ENCODE peak calls at places on chromosomes 6 and 20, in four cellular contexts. G, R, D and B are unnamed samples.

GRCh38 chr20:63837134-63837429 is 6.0 kb upstream of the ZBTB46 start:
- DNase-seq in G (no peak), D (no peak), R (no peak), B (no peak)

GRCh38 chr6:36911946-36912555 is 26.3 kb downstream of the C6orf89 start:
- DNase-seq in D (no peak), G (no peak), R (no peak), B (no peak)

GRCh38 chr6:80520195-80520594 is 413.7 kb downstream of the BCKDHB start:
- DNase-seq in D (no peak), R (no peak), G (no peak), B (no peak)

GRCh38 chr6:83221886-83222479 is 28.8 kb downstream of the RWDD2A start:
- DNase-seq in R (peak), D (no peak), G (no peak), B (no peak)

GRCh38 chr20:60903325-60903958 is 348.6 kb upstream of the CDH4 start:
- DNase-seq in R (no peak), D (no peak), G (no peak), B (no peak)

GRCh38 chr6:45486739-45487138 is 109.0 kb upstream of the SUPT3H start:
- DNase-seq in G (no peak), R (no peak), D (no peak), B (no peak)

GRCh38 chr20:18543932-18544331 is 23.3 kb upstream of the SMIM26 start:
- DNase-seq in D (no peak), G (no peak), R (no peak), B (no peak)

GRCh38 chr6:163806761-163807499 is 392.4 kb downstream of the QKI start:
- DNase-seq in D (no peak), R (no peak), G (no peak), B (no peak)

GRCh38 chr6:167787896-167788530 is 38.7 kb upstream of the AFDN start:
- DNase-seq in G (no peak), R (peak), D (no peak), B (peak)

GRCh38 chr20:41306061-41306727 is 11.3 kb downstream of the ZHX3 start:
- DNase-seq in R (no peak), G (no peak), D (no peak), B (no peak)

GRCh38 chr20:409697-410559 is 1.8 kb downstream of the RBCK1 start:
- DNase-seq in R (peak), G (no peak), D (no peak), B (no peak)

GRCh38 chr20:46305973-46306360 is 2.3 kb downstream of the CDH22 start:
- DNase-seq in R (no peak), D (no peak), G (no peak), B (no peak)

GRCh38 chr20:44448753-44449546 is 26.7 kb upstream of the TTPAL start:
- DNase-seq in R (no peak), D (no peak), G (no peak), B (no peak)

GRCh38 chr6:90251295-90251992 is 45.2 kb downstream of the BACH2 start:
- DNase-seq in D (no peak), R (no peak), G (no peak), B (no peak)

GRCh38 chr6:37130704-37131103 is 39.2 kb upstream of the PIM1 start:
- DNase-seq in R (no peak), G (no peak), D (peak), B (no peak)

GRCh38 chr6:151265282-151265681 is 25.5 kb downstream of the AKAP12 start:
- DNase-seq in R (no peak), G (no peak), D (no peak), B (no peak)

GRCh38 chr20:13934992-13935894 is 55.2 kb downstream of the SEL1L2 start:
- DNase-seq in G (no peak), D (no peak), R (no peak), B (no peak)

GRCh38 chr20:11852801-11853200 is 64.9 kb upstream of the BTBD3 start:
- DNase-seq in D (no peak), R (no peak), G (no peak), B (no peak)

GRCh38 chr6:108118791-108119211 is 44.3 kb upstream of the OSTM1 start:
- DNase-seq in G (no peak), D (no peak), R (no peak), B (no peak)

GRCh38 chr6:167210375-167211295 is 52.9 kb upstream of the GPR31 start:
- DNase-seq in R (no peak), G (no peak), D (no peak), B (peak)

GRCh38 chr20:47336013-47336754 is 20.3 kb downstream of the ZMYND8 start:
- DNase-seq in R (no peak), D (no peak), G (no peak), B (no peak)

GRCh38 chr6:37311666-37312473 is 41.9 kb upstream of the RNF8 start:
- DNase-seq in D (no peak), G (no peak), R (no peak), B (no peak)

GRCh38 chr6:4348462-4349112 is 213.2 kb upstream of the ECI2 start:
- DNase-seq in R (no peak), G (no peak), D (no peak), B (no peak)

GRCh38 chr20:41047975-41048305 is 19.3 kb downstream of the TOP1 start:
- DNase-seq in G (no peak), R (no peak), D (no peak), B (no peak)

GRCh38 chr6:37820713-37821069 is 1.2 kb downstream of the ZFAND3 start:
- DNase-seq in D (no peak), G (no peak), R (no peak), B (no peak)

GRCh38 chr20:45631184-45631583 is at the start of gene WFDC9:
- DNase-seq in G (no peak), R (no peak), D (no peak), B (no peak)

GRCh38 chr20:58692579-58693225 is at the start of gene NPEPL1:
- DNase-seq in R (no peak), G (peak), D (peak), B (peak)

GRCh38 chr20:5864873-5865582 is 85.3 kb downstream of the TRMT6 start:
- DNase-seq in D (no peak), R (no peak), G (no peak), B (no peak)

GRCh38 chr6:27893836-27894807 is 18.1 kb downstream of the OR2B2 start:
- DNase-seq in D (peak), R (peak), G (peak), B (peak)

GRCh38 chr6:79993012-79993910 is 11.2 kb upstream of the TTK start:
- DNase-seq in R (no peak), D (no peak), G (no peak), B (no peak)

GRCh38 chr6:21856096-21856825 is 262.7 kb downstream of the SOX4 start:
- DNase-seq in G (no peak), R (no peak), D (peak), B (no peak)